ENCODE peak calls at places on chromosomes 2 and 18, in six cellular contexts. One of them, this sample, is unnamed.

GRCh38 chr2:225566798-225567197 is 167.3 kb downstream of the NYAP2 start:
- DNase-seq in psoas muscle: no peak
- DNase-seq in heart left ventricle: no peak
- DNase-seq in upper lobe of right lung: no peak
- DNase-seq in CD8-positive, alpha-beta T cell: no peak
- DNase-seq in PC-9: no peak
- DNase-seq in this sample: no peak

GRCh38 chr18:70490008-70490933 is 201.4 kb downstream of the SOCS6 start:
- DNase-seq in PC-9: peak; percentile 11
- DNase-seq in psoas muscle: no peak
- DNase-seq in upper lobe of right lung: no peak
- DNase-seq in heart left ventricle: no peak
- DNase-seq in CD8-positive, alpha-beta T cell: peak; percentile 33
- DNase-seq in this sample: no peak

GRCh38 chr18:47032945-47033344 is 2.5 kb downstream of the ELOA2 start:
- DNase-seq in PC-9: no peak
- DNase-seq in heart left ventricle: no peak
- DNase-seq in upper lobe of right lung: no peak
- DNase-seq in psoas muscle: no peak
- DNase-seq in CD8-positive, alpha-beta T cell: no peak
- DNase-seq in this sample: no peak

GRCh38 chr2:119517433-119517832 is 6.8 kb downstream of the SCTR start:
- DNase-seq in PC-9: peak; percentile 32
- DNase-seq in CD8-positive, alpha-beta T cell: peak; percentile 19
- DNase-seq in heart left ventricle: peak; percentile 51
- DNase-seq in upper lobe of right lung: peak; percentile 88
- DNase-seq in psoas muscle: peak; percentile 24
- DNase-seq in this sample: peak; percentile 37

GRCh38 chr2:68214381-68214780 is 38.0 kb downstream of the PPP3R1 start:
- DNase-seq in PC-9: no peak
- DNase-seq in CD8-positive, alpha-beta T cell: no peak
- DNase-seq in heart left ventricle: no peak
- DNase-seq in psoas muscle: no peak
- DNase-seq in upper lobe of right lung: no peak
- DNase-seq in this sample: no peak

GRCh38 chr18:76395609-76396008 is 99.4 kb downstream of the ZNF516 start:
- DNase-seq in PC-9: no peak
- DNase-seq in upper lobe of right lung: no peak
- DNase-seq in CD8-positive, alpha-beta T cell: no peak
- DNase-seq in heart left ventricle: no peak
- DNase-seq in psoas muscle: no peak
- DNase-seq in this sample: no peak

GRCh38 chr18:68519341-68519740 is 195.6 kb downstream of the TMX3 start:
- DNase-seq in PC-9: no peak
- DNase-seq in psoas muscle: no peak
- DNase-seq in upper lobe of right lung: no peak
- DNase-seq in CD8-positive, alpha-beta T cell: no peak
- DNase-seq in heart left ventricle: no peak
- DNase-seq in this sample: no peak

GRCh38 chr18:48319796-48320638 is 89.2 kb downstream of the ZBTB7C start:
- DNase-seq in psoas muscle: no peak
- DNase-seq in heart left ventricle: no peak
- DNase-seq in upper lobe of right lung: peak; percentile 48
- DNase-seq in PC-9: no peak
- DNase-seq in CD8-positive, alpha-beta T cell: no peak
- DNase-seq in this sample: no peak

GRCh38 chr2:232235716-232236115 is 142.8 kb upstream of the ALPP start:
- DNase-seq in PC-9: no peak
- DNase-seq in psoas muscle: no peak
- DNase-seq in heart left ventricle: no peak
- DNase-seq in CD8-positive, alpha-beta T cell: no peak
- DNase-seq in upper lobe of right lung: no peak
- DNase-seq in this sample: no peak

GRCh38 chr2:186868344-186868743 is 19.4 kb upstream of the ZSWIM2 start:
- DNase-seq in upper lobe of right lung: no peak
- DNase-seq in psoas muscle: no peak
- DNase-seq in CD8-positive, alpha-beta T cell: no peak
- DNase-seq in PC-9: no peak
- DNase-seq in heart left ventricle: no peak
- DNase-seq in this sample: no peak

GRCh38 chr18:33833847-33834246 is 255.8 kb downstream of the ASXL3 start:
- DNase-seq in PC-9: no peak
- DNase-seq in upper lobe of right lung: no peak
- DNase-seq in psoas muscle: no peak
- DNase-seq in heart left ventricle: no peak
- DNase-seq in CD8-positive, alpha-beta T cell: no peak
- DNase-seq in this sample: no peak

GRCh38 chr18:49174478-49174877 is 223.7 kb upstream of the SMAD7 start:
- DNase-seq in heart left ventricle: no peak
- DNase-seq in psoas muscle: no peak
- DNase-seq in upper lobe of right lung: no peak
- DNase-seq in PC-9: no peak
- DNase-seq in CD8-positive, alpha-beta T cell: no peak
- DNase-seq in this sample: no peak

GRCh38 chr2:141714486-141714885 is 416.3 kb downstream of the LRP1B start:
- DNase-seq in heart left ventricle: no peak
- DNase-seq in CD8-positive, alpha-beta T cell: no peak
- DNase-seq in PC-9: no peak
- DNase-seq in upper lobe of right lung: no peak
- DNase-seq in psoas muscle: no peak
- DNase-seq in this sample: no peak

GRCh38 chr2:166344286-166345113 is 31.2 kb downstream of the SCN9A start:
- DNase-seq in heart left ventricle: no peak
- DNase-seq in psoas muscle: no peak
- DNase-seq in upper lobe of right lung: no peak
- DNase-seq in CD8-positive, alpha-beta T cell: no peak
- DNase-seq in PC-9: no peak
- DNase-seq in this sample: no peak

GRCh38 chr2:12277305-12278034 is 439.3 kb upstream of the TRIB2 start:
- DNase-seq in psoas muscle: no peak
- DNase-seq in heart left ventricle: no peak
- DNase-seq in CD8-positive, alpha-beta T cell: no peak
- DNase-seq in upper lobe of right lung: no peak
- DNase-seq in PC-9: no peak
- DNase-seq in this sample: no peak

GRCh38 chr2:110910404-110910803 is 178.0 kb downstream of the ACOXL start:
- DNase-seq in heart left ventricle: no peak
- DNase-seq in upper lobe of right lung: no peak
- DNase-seq in CD8-positive, alpha-beta T cell: no peak
- DNase-seq in PC-9: no peak
- DNase-seq in psoas muscle: no peak
- DNase-seq in this sample: no peak

GRCh38 chr2:100786297-100786658 is 33.7 kb upstream of the NPAS2 start:
- DNase-seq in PC-9: peak; percentile 75
- DNase-seq in upper lobe of right lung: peak; percentile 72
- DNase-seq in heart left ventricle: peak; percentile 47
- DNase-seq in psoas muscle: no peak
- DNase-seq in CD8-positive, alpha-beta T cell: no peak
- DNase-seq in this sample: peak; percentile 81
- H3K27ac ChIP-seq in PC-9: peak overlapping the region; percentile 77
- H3K27ac ChIP-seq in upper lobe of right lung: peak overlapping the region; percentile 36
- H3K27ac ChIP-seq in heart left ventricle: peak overlapping the region; percentile 39
- H3K27ac ChIP-seq in psoas muscle: no peak overlapping the region
- H3K27ac ChIP-seq in CD8-positive, alpha-beta T cell: no peak overlapping the region
- H3K27ac ChIP-seq in this sample: peak overlapping the region; percentile 39

DNA sequence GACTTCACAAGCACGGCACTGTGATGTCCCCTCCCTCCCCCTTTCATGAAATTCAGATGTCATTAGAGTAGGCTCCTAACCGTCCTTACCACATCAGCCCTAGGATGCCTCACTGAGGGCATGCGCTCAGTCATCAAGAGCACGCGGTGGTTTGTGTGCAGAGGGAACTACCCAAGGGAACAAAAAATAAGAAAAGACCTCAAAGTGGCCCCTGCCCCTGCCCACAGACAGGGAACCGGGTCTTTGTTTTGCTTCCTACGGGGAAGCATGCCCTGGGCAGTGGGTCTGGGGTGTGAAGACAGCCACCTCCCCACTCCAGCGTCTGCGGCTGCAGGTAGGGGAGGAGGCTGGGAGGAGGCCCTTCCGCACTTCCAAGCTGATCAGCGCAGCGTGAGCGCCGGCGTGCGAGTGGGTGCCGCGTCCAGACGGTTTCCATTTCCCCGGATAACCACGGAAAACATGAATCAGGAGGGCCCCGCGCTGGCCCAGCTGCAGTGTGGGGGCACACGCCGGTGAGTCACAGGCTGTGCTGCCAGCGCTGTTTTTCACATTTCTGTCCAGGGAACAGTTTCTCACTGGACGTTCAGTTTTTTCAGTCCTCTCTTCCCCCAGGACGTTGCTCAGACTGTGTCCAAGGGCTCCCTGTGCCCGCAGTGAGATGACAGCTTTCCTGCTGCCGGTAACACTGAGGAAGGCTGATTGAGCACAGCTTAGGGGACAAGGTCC is 70.6 kb downstream of the COPS8 start:
- DNase-seq in psoas muscle: peak; percentile 82
- DNase-seq in upper lobe of right lung: no peak
- DNase-seq in CD8-positive, alpha-beta T cell: no peak
- DNase-seq in heart left ventricle: peak; percentile 83
- DNase-seq in PC-9: no peak
- DNase-seq in this sample: peak; percentile 76
- H3K4me3 ChIP-seq in psoas muscle: no peak overlapping the region
- H3K4me3 ChIP-seq in upper lobe of right lung: no peak overlapping the region
- H3K4me3 ChIP-seq in CD8-positive, alpha-beta T cell: no peak overlapping the region
- H3K4me3 ChIP-seq in heart left ventricle: no peak overlapping the region
- H3K4me3 ChIP-seq in PC-9: no peak overlapping the region
- H3K4me3 ChIP-seq in this sample: peak overlapping the region; percentile 33

GRCh38 chr2:16014041-16014787 is 73.9 kb downstream of the MYCN start:
- DNase-seq in upper lobe of right lung: no peak
- DNase-seq in CD8-positive, alpha-beta T cell: no peak
- DNase-seq in heart left ventricle: peak; percentile 66
- DNase-seq in PC-9: no peak
- DNase-seq in psoas muscle: no peak
- DNase-seq in this sample: no peak
- H3K4me1 ChIP-seq in upper lobe of right lung: peaks cover 12% of the 10 kb centered on the region
- H3K4me1 ChIP-seq in CD8-positive, alpha-beta T cell: no peaks in the 10 kb centered on the region
- H3K4me1 ChIP-seq in heart left ventricle: peaks cover 6% of the 10 kb centered on the region
- H3K4me1 ChIP-seq in PC-9: no peaks in the 10 kb centered on the region
- H3K4me1 ChIP-seq in psoas muscle: no peaks in the 10 kb centered on the region
- H3K4me1 ChIP-seq in this sample: no peaks in the 10 kb centered on the region

DNA sequence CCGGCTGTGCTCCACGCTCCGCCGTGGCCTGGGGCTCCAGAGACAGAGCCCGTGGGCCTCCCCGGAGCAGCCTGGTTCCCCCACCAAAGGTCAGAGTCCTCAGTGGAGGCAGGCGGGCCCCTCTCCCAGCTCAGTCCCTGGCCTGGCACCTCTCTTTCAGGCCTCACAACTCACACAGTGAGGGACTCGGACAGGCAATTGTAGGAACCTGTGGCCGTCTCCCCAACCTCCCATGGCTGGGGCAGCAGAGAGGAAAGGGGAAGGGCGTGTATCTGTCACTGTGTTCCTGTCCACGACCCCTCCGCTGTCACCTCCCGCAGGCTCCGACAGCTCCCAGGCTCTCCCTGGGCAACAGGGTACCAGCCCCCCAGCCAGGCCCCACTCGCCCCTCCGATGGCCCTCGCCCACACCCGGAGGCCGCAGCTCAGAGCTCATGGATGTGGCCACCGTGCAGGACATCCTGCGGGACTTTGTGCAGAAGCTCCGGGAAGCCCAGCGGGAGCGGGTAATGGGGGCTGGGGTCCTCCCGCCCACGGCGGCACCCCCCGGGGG is 32.4 kb upstream of the SNED1 start:
- DNase-seq in heart left ventricle: peak; percentile 16
- DNase-seq in upper lobe of right lung: no peak
- DNase-seq in CD8-positive, alpha-beta T cell: no peak
- DNase-seq in PC-9: no peak
- DNase-seq in psoas muscle: peak; percentile 9
- DNase-seq in this sample: peak; percentile 63
- H3K27ac ChIP-seq in heart left ventricle: peak overlapping the region; percentile 52
- H3K27ac ChIP-seq in upper lobe of right lung: no peak overlapping the region
- H3K27ac ChIP-seq in CD8-positive, alpha-beta T cell: no peak overlapping the region
- H3K27ac ChIP-seq in PC-9: no peak overlapping the region
- H3K27ac ChIP-seq in psoas muscle: no peak overlapping the region
- H3K27ac ChIP-seq in this sample: no peak overlapping the region

DNA sequence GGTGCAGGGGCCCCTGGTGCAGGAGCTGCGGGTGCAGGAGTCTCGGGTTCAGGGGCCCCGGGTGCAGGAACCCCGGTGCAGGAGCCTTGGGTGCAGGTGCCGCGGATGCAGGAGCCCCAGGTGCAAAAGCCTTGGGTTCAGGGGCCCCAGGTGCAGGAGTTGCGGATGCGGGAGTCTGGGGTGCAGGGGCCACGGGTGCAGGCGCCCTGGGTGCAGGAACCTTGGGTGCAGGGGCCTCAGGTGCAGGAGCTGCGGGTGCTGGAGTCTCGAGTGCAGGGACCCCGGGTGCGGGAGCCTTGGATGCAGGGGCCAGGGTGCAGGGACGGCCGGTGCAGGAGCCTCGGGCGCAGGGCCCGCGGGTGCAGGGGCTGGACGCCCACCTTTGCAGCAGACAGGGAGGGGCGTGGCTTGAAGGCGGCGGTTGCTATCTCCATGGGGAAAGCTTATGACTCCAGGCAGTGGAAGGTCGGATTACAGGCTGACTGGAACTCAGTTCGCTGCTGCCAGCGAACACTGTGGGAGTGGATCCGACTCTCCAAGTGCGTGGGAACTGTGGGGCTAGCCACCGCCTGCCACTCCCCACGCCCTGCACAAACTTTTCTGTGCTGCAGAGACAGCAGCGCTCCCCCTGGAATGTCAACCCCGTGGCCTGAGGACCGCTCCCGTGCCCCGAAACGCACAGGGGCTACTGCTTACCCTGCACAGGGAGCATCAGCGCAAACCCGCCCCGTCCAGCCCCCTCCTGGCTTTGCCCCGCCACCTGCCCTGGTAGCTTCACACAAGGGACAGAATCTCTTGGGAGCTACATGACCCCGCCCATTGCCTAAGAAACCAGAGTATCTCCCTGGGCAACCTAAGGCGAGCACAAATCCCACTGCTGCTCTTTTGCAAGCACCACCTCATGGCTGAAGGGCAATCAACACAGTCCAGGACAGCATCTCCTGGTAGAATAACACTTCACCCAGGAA is 40.3 kb downstream of the COPS9 start:
- DNase-seq in heart left ventricle: no peak
- DNase-seq in upper lobe of right lung: no peak
- DNase-seq in CD8-positive, alpha-beta T cell: no peak
- DNase-seq in PC-9: no peak
- DNase-seq in psoas muscle: no peak
- DNase-seq in this sample: no peak
- H3K4me3 ChIP-seq in heart left ventricle: no peak overlapping the region
- H3K4me3 ChIP-seq in upper lobe of right lung: no peak overlapping the region
- H3K4me3 ChIP-seq in CD8-positive, alpha-beta T cell: no peak overlapping the region
- H3K4me3 ChIP-seq in PC-9: no peak overlapping the region
- H3K4me3 ChIP-seq in psoas muscle: no peak overlapping the region
- H3K4me3 ChIP-seq in this sample: no peak overlapping the region

DNA sequence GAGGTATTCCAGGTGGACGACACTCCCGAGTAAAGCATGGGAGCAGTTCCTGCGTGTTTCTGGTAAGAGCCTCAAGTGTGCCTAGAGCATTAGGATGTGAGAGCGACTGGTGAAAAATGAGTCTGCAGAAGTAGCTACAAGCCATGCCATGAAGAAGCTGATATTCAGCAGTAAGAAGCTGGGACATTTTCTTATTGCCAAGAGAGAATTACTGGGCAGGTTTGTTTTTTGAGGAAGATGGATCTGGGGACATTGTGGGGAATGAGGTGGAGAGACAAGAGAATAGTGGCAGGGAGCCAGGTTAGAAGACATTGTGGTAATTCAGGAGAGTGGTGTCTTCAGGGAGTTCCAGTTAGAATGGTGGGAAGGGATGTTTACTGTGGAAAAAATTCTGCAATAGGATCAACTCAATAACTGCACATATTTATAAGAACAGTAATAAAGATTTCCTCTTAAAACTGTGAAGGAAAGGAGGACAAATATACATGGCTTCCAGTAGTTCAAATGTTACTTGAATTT is 38.2 kb downstream of the CRIM1 start:
- DNase-seq in PC-9: no peak
- DNase-seq in CD8-positive, alpha-beta T cell: no peak
- DNase-seq in psoas muscle: no peak
- DNase-seq in heart left ventricle: no peak
- DNase-seq in upper lobe of right lung: no peak
- DNase-seq in this sample: no peak
- H3K4me1 ChIP-seq in PC-9: peaks cover 10% of the 10 kb centered on the region
- H3K4me1 ChIP-seq in CD8-positive, alpha-beta T cell: no peaks in the 10 kb centered on the region
- H3K4me1 ChIP-seq in psoas muscle: peaks cover 67% of the 10 kb centered on the region
- H3K4me1 ChIP-seq in heart left ventricle: peaks cover 56% of the 10 kb centered on the region
- H3K4me1 ChIP-seq in upper lobe of right lung: peaks cover 29% of the 10 kb centered on the region
- H3K4me1 ChIP-seq in this sample: no peaks in the 10 kb centered on the region

This sample was measured in tibial artery.